ENCODE peak calls at places on chromosomes 7 and 10, in seven cellular contexts. One of them, this sample, is unnamed.

GRCh38 chr10:15344876-15345285 is 26.2 kb downstream of the FAM171A1 start:
- DNase-seq in A549: no peak
- DNase-seq in AG04450: no peak
- DNase-seq in ovary: no peak
- DNase-seq in mammary epithelial cell: peak; percentile 87
- DNase-seq in left lung: no peak
- DNase-seq in heart right ventricle: no peak
- DNase-seq in this sample: no peak

GRCh38 chr10:74704629-74705360 is 121.6 kb upstream of the KAT6B start:
- DNase-seq in mammary epithelial cell: no peak
- DNase-seq in ovary: no peak
- DNase-seq in heart right ventricle: no peak
- DNase-seq in left lung: no peak
- DNase-seq in A549: no peak
- DNase-seq in AG04450: no peak
- DNase-seq in this sample: no peak

GRCh38 chr10:120495226-120495625 is 38.2 kb downstream of the PLPP4 start:
- DNase-seq in mammary epithelial cell: no peak
- DNase-seq in AG04450: no peak
- DNase-seq in A549: no peak
- DNase-seq in ovary: no peak
- DNase-seq in left lung: no peak
- DNase-seq in heart right ventricle: no peak
- DNase-seq in this sample: no peak

GRCh38 chr10:76492026-76492425 is 1060.6 kb downstream of the LRMDA start:
- DNase-seq in heart right ventricle: no peak
- DNase-seq in mammary epithelial cell: peak; percentile 93
- DNase-seq in A549: no peak
- DNase-seq in ovary: no peak
- DNase-seq in AG04450: no peak
- DNase-seq in left lung: no peak
- DNase-seq in this sample: no peak

GRCh38 chr10:89846276-89846630 is 144.9 kb downstream of the KIF20B start:
- DNase-seq in AG04450: no peak
- DNase-seq in heart right ventricle: no peak
- DNase-seq in ovary: no peak
- DNase-seq in A549: no peak
- DNase-seq in left lung: no peak
- DNase-seq in mammary epithelial cell: no peak
- DNase-seq in this sample: no peak

GRCh38 chr10:91420868-91421267 is 10.7 kb downstream of the HECTD2 start:
- DNase-seq in A549: no peak
- DNase-seq in ovary: no peak
- DNase-seq in mammary epithelial cell: peak; percentile 41
- DNase-seq in left lung: no peak
- DNase-seq in AG04450: no peak
- DNase-seq in heart right ventricle: no peak
- DNase-seq in this sample: no peak

GRCh38 chr7:112938895-112939588 is 147.6 kb downstream of the GPR85 start:
- DNase-seq in left lung: peak; percentile 39
- DNase-seq in mammary epithelial cell: no peak
- DNase-seq in A549: peak; percentile 21
- DNase-seq in heart right ventricle: no peak
- DNase-seq in ovary: no peak
- DNase-seq in AG04450: no peak
- DNase-seq in this sample: peak; percentile 21

GRCh38 chr10:57418476-57418875 is 849.2 kb downstream of the IPMK start:
- DNase-seq in mammary epithelial cell: no peak
- DNase-seq in left lung: no peak
- DNase-seq in heart right ventricle: no peak
- DNase-seq in AG04450: no peak
- DNase-seq in A549: no peak
- DNase-seq in ovary: no peak
- DNase-seq in this sample: no peak

GRCh38 chr7:24922099-24922773 is 57.7 kb downstream of the OSBPL3 start:
- DNase-seq in mammary epithelial cell: no peak
- DNase-seq in left lung: no peak
- DNase-seq in ovary: no peak
- DNase-seq in A549: no peak
- DNase-seq in AG04450: no peak
- DNase-seq in heart right ventricle: no peak
- DNase-seq in this sample: no peak

GRCh38 chr10:10596256-10596655 is 421.4 kb upstream of the CELF2 start:
- DNase-seq in ovary: no peak
- DNase-seq in mammary epithelial cell: no peak
- DNase-seq in heart right ventricle: no peak
- DNase-seq in AG04450: no peak
- DNase-seq in left lung: no peak
- DNase-seq in A549: no peak
- DNase-seq in this sample: no peak

GRCh38 chr7:112630565-112630964 is 149.8 kb downstream of the LSMEM1 start:
- DNase-seq in AG04450: peak; percentile 1
- DNase-seq in A549: no peak
- DNase-seq in left lung: no peak
- DNase-seq in heart right ventricle: no peak
- DNase-seq in ovary: no peak
- DNase-seq in mammary epithelial cell: peak; percentile 35
- DNase-seq in this sample: no peak

GRCh38 chr7:18703743-18704142 is 208.2 kb downstream of the HDAC9 start:
- DNase-seq in ovary: no peak
- DNase-seq in A549: no peak
- DNase-seq in mammary epithelial cell: no peak
- DNase-seq in heart right ventricle: no peak
- DNase-seq in left lung: no peak
- DNase-seq in AG04450: no peak
- DNase-seq in this sample: no peak

GRCh38 chr7:116511552-116512523 is 12.3 kb downstream of the CAV2 start:
- DNase-seq in left lung: no peak
- DNase-seq in A549: peak; percentile 33
- DNase-seq in mammary epithelial cell: peak; percentile 90
- DNase-seq in ovary: no peak
- DNase-seq in heart right ventricle: no peak
- DNase-seq in AG04450: no peak
- DNase-seq in this sample: no peak

GRCh38 chr7:91263359-91264082 is 712 bp upstream of the FZD1 start:
- DNase-seq in AG04450: no peak
- DNase-seq in mammary epithelial cell: no peak
- DNase-seq in A549: peak; percentile 15
- DNase-seq in ovary: peak; percentile 55
- DNase-seq in heart right ventricle: peak; percentile 59
- DNase-seq in left lung: peak; percentile 83
- DNase-seq in this sample: peak; percentile 62
- H3K4me3 ChIP-seq in AG04450: peak overlapping the region; percentile 86
- H3K4me3 ChIP-seq in mammary epithelial cell: peak overlapping the region; percentile 74
- H3K4me3 ChIP-seq in A549: peak overlapping the region; percentile 91
- H3K4me3 ChIP-seq in ovary: peak overlapping the region; percentile 95
- H3K4me3 ChIP-seq in heart right ventricle: peak overlapping the region; percentile 80
- H3K4me3 ChIP-seq in left lung: peak overlapping the region; percentile 71
- H3K4me3 ChIP-seq in this sample: peak overlapping the region; percentile 71

GRCh38 chr7:56083150-56083785 is 9.5 kb downstream of the PHKG1 start:
- DNase-seq in AG04450: no peak
- DNase-seq in A549: no peak
- DNase-seq in left lung: no peak
- DNase-seq in heart right ventricle: peak; percentile 72
- DNase-seq in ovary: peak; percentile 77
- DNase-seq in mammary epithelial cell: no peak
- DNase-seq in this sample: peak; percentile 88

GRCh38 chr7:56078196-56078595 is 14.1 kb downstream of the SUMF2 start:
- DNase-seq in ovary: no peak
- DNase-seq in heart right ventricle: no peak
- DNase-seq in left lung: no peak
- DNase-seq in A549: no peak
- DNase-seq in mammary epithelial cell: no peak
- DNase-seq in AG04450: no peak
- DNase-seq in this sample: no peak

GRCh38 chr7:56077681-56078080 is 13.6 kb downstream of the SUMF2 start:
- DNase-seq in heart right ventricle: no peak
- DNase-seq in left lung: no peak
- DNase-seq in mammary epithelial cell: no peak
- DNase-seq in AG04450: no peak
- DNase-seq in ovary: no peak
- DNase-seq in A549: no peak
- DNase-seq in this sample: no peak

GRCh38 chr7:56081626-56082340 is 11.0 kb downstream of the PHKG1 start:
- DNase-seq in ovary: no peak
- DNase-seq in A549: no peak
- DNase-seq in left lung: no peak
- DNase-seq in AG04450: no peak
- DNase-seq in mammary epithelial cell: no peak
- DNase-seq in heart right ventricle: no peak
- DNase-seq in this sample: peak; percentile 49

DNA sequence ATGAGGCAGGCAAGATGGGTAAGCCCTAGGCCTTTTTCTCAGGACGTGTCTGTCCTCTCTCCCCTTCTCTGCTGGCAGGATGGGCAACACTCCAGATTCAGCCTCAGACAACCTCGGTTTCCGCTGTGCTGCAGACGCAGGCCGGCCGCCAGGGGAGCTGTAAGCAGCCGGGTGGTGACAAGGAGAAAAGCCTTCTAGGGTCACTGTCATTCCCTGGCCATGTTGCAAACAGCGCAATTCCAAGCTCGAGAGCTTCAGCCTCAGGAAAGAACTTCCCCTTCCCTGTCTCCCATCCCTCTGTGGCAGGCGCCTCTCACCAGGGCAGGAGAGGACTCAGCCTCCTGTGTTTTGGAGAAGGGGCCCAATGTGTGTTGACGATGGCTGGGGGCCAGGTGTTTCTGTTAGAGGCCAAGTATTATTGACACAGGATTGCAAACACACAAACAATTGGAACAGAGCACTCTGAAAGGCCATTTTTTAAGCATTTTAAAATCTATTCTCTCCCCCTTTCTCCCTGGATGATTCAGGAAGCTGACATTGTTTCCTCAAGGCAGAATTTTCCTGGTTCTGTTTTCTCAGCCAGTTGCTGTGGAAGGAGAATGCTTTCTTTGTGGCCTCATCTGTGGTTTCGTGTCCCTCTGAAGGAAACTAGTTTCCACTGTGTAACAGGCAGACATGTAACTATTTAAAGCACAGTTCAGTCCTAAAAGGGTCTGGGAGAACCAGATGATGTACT is 13.1 kb downstream of the PHKG1 start:
- DNase-seq in left lung: no peak
- DNase-seq in A549: no peak
- DNase-seq in heart right ventricle: peak; percentile 87
- DNase-seq in ovary: peak; percentile 85
- DNase-seq in mammary epithelial cell: no peak
- DNase-seq in AG04450: no peak
- DNase-seq in this sample: peak; percentile 96
- TF ChIP-seq CTCF in left lung: no peak
- TF ChIP-seq CTCF in A549: no peak
- TF ChIP-seq CTCF in heart right ventricle: peak; percentile 88
- TF ChIP-seq CTCF in ovary: peak; percentile 35
- TF ChIP-seq CTCF in mammary epithelial cell: peak; percentile 46
- TF ChIP-seq CTCF in AG04450: peak; percentile 89
- TF ChIP-seq CTCF in this sample: peak; percentile 83

GRCh38 chr7:143372070-143372469 is 9.1 kb upstream of the ZYX start:
- DNase-seq in heart right ventricle: peak; percentile 57
- DNase-seq in left lung: no peak
- DNase-seq in AG04450: no peak
- DNase-seq in ovary: no peak
- DNase-seq in A549: no peak
- DNase-seq in mammary epithelial cell: peak; percentile 86
- DNase-seq in this sample: peak; percentile 63

GRCh38 chr7:143369678-143370651 is 7.5 kb upstream of the FAM131B start:
- DNase-seq in mammary epithelial cell: no peak
- DNase-seq in AG04450: no peak
- DNase-seq in ovary: no peak
- DNase-seq in heart right ventricle: no peak
- DNase-seq in left lung: peak; percentile 8
- DNase-seq in A549: no peak
- DNase-seq in this sample: no peak

GRCh38 chr7:143368387-143368786 is 5.9 kb upstream of the FAM131B start:
- DNase-seq in heart right ventricle: no peak
- DNase-seq in mammary epithelial cell: no peak
- DNase-seq in ovary: no peak
- DNase-seq in left lung: no peak
- DNase-seq in AG04450: no peak
- DNase-seq in A549: no peak
- DNase-seq in this sample: no peak

GRCh38 chr7:143363011-143363937 is 761 bp upstream of the FAM131B start:
- DNase-seq in heart right ventricle: no peak
- DNase-seq in A549: no peak
- DNase-seq in AG04450: no peak
- DNase-seq in ovary: no peak
- DNase-seq in left lung: no peak
- DNase-seq in mammary epithelial cell: no peak
- DNase-seq in this sample: no peak

DNA sequence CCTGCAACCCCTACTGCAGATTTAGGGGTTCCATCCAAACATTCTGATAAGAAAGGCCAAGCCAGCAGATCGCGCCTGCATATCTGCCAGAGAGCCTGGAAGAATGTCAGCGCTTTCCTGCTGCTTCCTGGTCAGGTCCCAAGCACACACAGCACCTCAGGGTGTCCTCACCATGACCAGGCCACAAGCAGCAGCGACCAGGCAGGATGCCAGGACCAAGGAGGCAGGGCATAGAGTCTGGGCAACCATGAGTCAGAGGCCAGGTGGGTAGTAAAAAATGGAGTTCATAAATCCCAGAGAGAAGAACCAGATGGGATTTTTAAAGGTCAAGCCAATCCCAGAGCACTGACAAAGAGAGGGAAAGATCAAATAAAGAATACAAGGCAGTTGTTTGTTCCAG is 5.5 kb upstream of the FAM131B start:
- DNase-seq in heart right ventricle: no peak
- DNase-seq in ovary: no peak
- DNase-seq in left lung: no peak
- DNase-seq in AG04450: no peak
- DNase-seq in A549: no peak
- DNase-seq in mammary epithelial cell: peak; percentile 77
- DNase-seq in this sample: no peak
- H3K27ac ChIP-seq in heart right ventricle: no peak overlapping the region
- H3K27ac ChIP-seq in ovary: no peak overlapping the region
- H3K27ac ChIP-seq in left lung: no peak overlapping the region
- H3K27ac ChIP-seq in AG04450: no peak overlapping the region
- H3K27ac ChIP-seq in A549: no peak overlapping the region
- H3K27ac ChIP-seq in mammary epithelial cell: no peak overlapping the region
- H3K27ac ChIP-seq in this sample: no peak overlapping the region

DNA sequence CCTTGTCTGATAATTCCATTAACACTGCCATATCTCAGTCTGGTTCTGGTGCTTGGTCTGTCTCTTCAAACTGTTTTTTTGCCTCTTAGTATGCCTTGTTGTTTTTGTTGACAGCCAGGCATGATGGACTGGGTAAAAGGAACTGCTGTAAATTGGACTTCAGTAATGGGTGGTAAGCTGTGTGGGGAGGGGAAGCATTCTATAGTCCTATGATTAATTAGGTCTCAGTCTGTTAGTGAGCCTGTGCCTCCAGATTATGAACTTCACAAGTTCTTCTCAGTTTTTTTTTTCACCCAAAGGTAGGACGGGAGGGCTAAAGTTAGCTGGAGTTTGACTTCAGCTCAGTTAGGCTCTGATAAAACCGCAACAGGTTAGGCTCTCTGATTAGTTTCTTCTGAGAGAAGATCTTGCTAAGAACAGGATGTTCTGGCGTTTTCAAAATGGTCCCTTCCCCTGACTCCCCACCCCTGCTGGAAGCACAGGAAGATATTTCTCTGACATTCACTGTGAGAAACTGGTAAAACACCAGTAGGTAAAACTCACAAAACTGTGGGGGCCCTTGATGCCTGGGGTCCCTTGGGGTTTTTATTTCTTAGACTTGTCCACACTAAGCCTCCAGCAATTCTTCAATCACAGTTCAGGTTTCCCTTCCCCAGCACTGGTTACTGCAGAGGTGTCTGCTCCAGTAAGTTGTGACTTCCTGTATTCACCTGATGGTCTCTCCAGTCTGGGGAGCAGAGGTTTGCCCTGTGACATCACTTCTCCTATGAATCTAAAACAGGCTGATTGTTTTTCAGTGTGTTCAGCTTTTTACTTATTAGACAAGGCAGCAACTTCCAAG is 43.3 kb upstream of the CCDC71L start:
- DNase-seq in AG04450: no peak
- DNase-seq in left lung: no peak
- DNase-seq in mammary epithelial cell: no peak
- DNase-seq in A549: no peak
- DNase-seq in heart right ventricle: no peak
- DNase-seq in ovary: no peak
- DNase-seq in this sample: no peak
- H3K4me3 ChIP-seq in AG04450: no peak overlapping the region
- H3K4me3 ChIP-seq in left lung: no peak overlapping the region
- H3K4me3 ChIP-seq in mammary epithelial cell: no peak overlapping the region
- H3K4me3 ChIP-seq in A549: no peak overlapping the region
- H3K4me3 ChIP-seq in heart right ventricle: no peak overlapping the region
- H3K4me3 ChIP-seq in ovary: no peak overlapping the region
- H3K4me3 ChIP-seq in this sample: no peak overlapping the region

This sample was measured in psoas muscle.